ENCODE peak calls at places on chromosomes 6 and 20, in five cellular contexts. N is astrocyte of the spinal cord; E is stomach; J is stimulated activated CD8-positive, alpha-beta memory T cell treated with anti-CD3 and anti-CD28 coated beads, Interleukin-15, amount 100 ng/mL, for 4 hours; O is HS-5. P is an unnamed sample.

GRCh38 chr6:100461273-100461919 is 3.3 kb downstream of the SIM1 start:
- DNase-seq in N (peak; percentile 61), E (no peak), J (no peak), O (peak; percentile 44), P (no peak)

GRCh38 chr6:71209626-71210025 is 79.0 kb upstream of the OGFRL1 start:
- DNase-seq in N (no peak), E (no peak), J (no peak), O (no peak), P (no peak)

GRCh38 chr6:2839195-2839981 is 2.3 kb downstream of the SERPINB1 start:
- DNase-seq in N (peak; percentile 68), E (peak; percentile 48), J (no peak), O (peak; percentile 70), P (peak; percentile 61)

GRCh38 chr6:166488081-166488685 is 98.3 kb downstream of the RAMACL start:
- DNase-seq in N (peak; percentile 43), E (peak; percentile 46), J (peak; percentile 59), O (no peak), P (peak; percentile 12)

GRCh38 chr20:17485017-17485416 is 46.2 kb downstream of the BFSP1 start:
- DNase-seq in N (no peak), E (no peak), J (no peak), O (no peak), P (no peak)

GRCh38 chr6:28633445-28634215 is 107.9 kb downstream of the GPX5 start:
- DNase-seq in N (no peak), E (no peak), J (no peak), O (no peak), P (no peak)

GRCh38 chr6:167236239-167236571 is 54.9 kb upstream of the UNC93A start:
- DNase-seq in N (no peak), E (no peak), J (no peak), O (no peak), P (no peak)

GRCh38 chr6:89483111-89483720 is 50.3 kb downstream of the ANKRD6 start:
- DNase-seq in N (no peak), E (no peak), J (no peak), O (no peak), P (peak; percentile 80)

GRCh38 chr6:169167581-169168301 is 85.9 kb downstream of the THBS2 start:
- DNase-seq in N (peak; percentile 88), E (peak; percentile 13), J (no peak), O (no peak), P (peak; percentile 100)

GRCh38 chr6:47321582-47321981 is 11.9 kb upstream of the TNFRSF21 start:
- DNase-seq in N (no peak), E (no peak), J (no peak), O (no peak), P (no peak)

GRCh38 chr6:26360451-26361416 is 4.3 kb upstream of the BTN3A2 start:
- DNase-seq in N (no peak), E (no peak), J (no peak), O (no peak), P (no peak)

GRCh38 chr6:32685603-32686002 is 19.1 kb upstream of the HLA-DQB1 start:
- DNase-seq in N (no peak), E (no peak), J (no peak), O (no peak), P (peak; percentile 9)

GRCh38 chr6:157770946-157771345 is 52.1 kb upstream of the SNX9 start:
- DNase-seq in N (peak; percentile 32), E (no peak), J (no peak), O (peak; percentile 88), P (peak; percentile 17)